ENCODE peak calls at places on chromosomes 2 and 18, in five cellular contexts. R is A549; W is activated naive CD8-positive, alpha-beta T cell treated with anti-CD3 and anti-CD28 coated beads, Interleukin-2, amount 50 U/mL, for 24 hours; E is NCI-H1105 treated with DMSO at 0.1 percent for 48 hours; J is anterior cingulate cortex. C is an unnamed sample.
A peak's percentile ranks its signal among the peaks of the same experiment; 100 is the strongest.

GRCh38 chr2:158458617-158458920 is 1.8 kb downstream of the PKP4 start:
- DNase-seq in R (no peak), W (no peak), E (no peak), J (no peak), C (no peak)

GRCh38 chr2:25996844-25997243 is 14.5 kb upstream of the KIF3C start:
- DNase-seq in R (no peak), W (no peak), E (no peak), J (no peak), C (no peak)

GRCh38 chr2:95012881-95013550 is 12.5 kb upstream of the MAL start:
- DNase-seq in R (no peak), W (no peak), E (no peak), J (no peak), C (no peak)

GRCh38 chr2:2655451-2655850 is 324.4 kb upstream of the MYT1L start:
- DNase-seq in R (no peak), W (no peak), E (no peak), J (no peak), C (no peak)

GRCh38 chr2:180523629-180524340 is 456.6 kb upstream of the UBE2E3 start:
- DNase-seq in R (peak; percentile 6), W (no peak), E (no peak), J (no peak), C (no peak)

GRCh38 chr2:119249855-119250775 is 26.5 kb downstream of the STEAP3 start:
- DNase-seq in R (no peak), W (no peak), E (no peak), J (no peak), C (no peak)

GRCh38 chr2:198055726-198056125 is 251.3 kb downstream of the PLCL1 start:
- DNase-seq in R (no peak), W (no peak), E (no peak), J (no peak), C (no peak)

GRCh38 chr2:55887351-55887750 is 36.2 kb downstream of the EFEMP1 start:
- DNase-seq in R (no peak), W (no peak), E (no peak), J (no peak), C (no peak)

GRCh38 chr2:7309567-7309966 is 392.4 kb downstream of the RNF144A start:
- DNase-seq in R (no peak), W (no peak), E (no peak), J (no peak), C (no peak)

GRCh38 chr2:8573234-8573941 is 108.5 kb upstream of the ID2 start:
- DNase-seq in R (no peak), W (no peak), E (peak; percentile 42), J (no peak), C (peak; percentile 43)

GRCh38 chr2:103155308-103155707 is 393.5 kb downstream of the TMEM182 start:
- DNase-seq in R (no peak), W (no peak), E (no peak), J (no peak), C (no peak)

GRCh38 chr18:79753391-79753851 is 44.3 kb upstream of the KCNG2 start:
- DNase-seq in R (no peak), W (no peak), E (no peak), J (no peak), C (peak; percentile 38)

GRCh38 chr18:5152335-5153020 is 44.6 kb downstream of the AKAIN1 start:
- DNase-seq in R (no peak), W (no peak), E (no peak), J (no peak), C (no peak)

GRCh38 chr2:217875138-217875537 is 127.7 kb downstream of the TNS1 start:
- DNase-seq in R (no peak), W (no peak), E (no peak), J (no peak), C (no peak)

GRCh38 chr2:200335657-200336056 is 29.2 kb downstream of the SPATS2L start:
- DNase-seq in R (peak; percentile 11), W (no peak), E (no peak), J (no peak), C (no peak)

GRCh38 chr2:176018708-176019107 is 16.6 kb upstream of the LNPK start:
- DNase-seq in R (no peak), W (no peak), E (no peak), J (no peak), C (no peak)

GRCh38 chr18:5073026-5073944 is 123.8 kb downstream of the AKAIN1 start:
- DNase-seq in R (no peak), W (peak; percentile 12), E (peak; percentile 50), J (no peak), C (no peak)

GRCh38 chr18:53771664-53772063 is 452.8 kb downstream of the MBD2 start:
- DNase-seq in R (no peak), W (no peak), E (peak; percentile 90), J (no peak), C (no peak)

GRCh38 chr2:150859162-150859561 is 371.7 kb upstream of the RND3 start:
- DNase-seq in R (no peak), W (no peak), E (no peak), J (no peak), C (no peak)

GRCh38 chr2:29010946-29011649 is 30.0 kb downstream of the TOGARAM2 start:
- DNase-seq in R (no peak), W (peak; percentile 47), E (no peak), J (no peak), C (no peak)

GRCh38 chr2:238585836-238586821 is 159.4 kb downstream of the ASB1 start:
- DNase-seq in R (no peak), W (no peak), E (no peak), J (no peak), C (no peak)

GRCh38 chr18:63683152-63683551 is 19.6 kb upstream of the SERPINB11 start:
- DNase-seq in R (peak; percentile 16), W (no peak), E (no peak), J (no peak), C (no peak)

GRCh38 chr2:65845442-65846182 is 413.2 kb upstream of the SPRED2 start:
- DNase-seq in R (no peak), W (no peak), E (no peak), J (no peak), C (no peak)

GRCh38 chr18:52903858-52904257 is 563.9 kb downstream of the DCC start:
- DNase-seq in R (peak; percentile 2), W (peak; percentile 5), E (peak; percentile 38), J (no peak), C (no peak)

GRCh38 chr2:10709290-10709939 is 12.0 kb upstream of the ATP6V1C2 start:
- DNase-seq in R (peak; percentile 47), W (no peak), E (peak; percentile 31), J (no peak), C (no peak)

GRCh38 chr18:78232196-78232595 is 747.4 kb upstream of the SALL3 start:
- DNase-seq in R (no peak), W (no peak), E (no peak), J (no peak), C (no peak)

C was measured in CD14-positive monocyte.